ENCODE peak calls at places on chromosome 17, in six cellular contexts. N is PC-9; A is spleen; L is GM23248; K is colonic mucosa; O is CD8-positive, alpha-beta memory T cell. Z is an unnamed sample.
A peak's percentile ranks its signal among the peaks of the same experiment; 100 is the strongest.

GRCh38 chr17:17439971-17440843 is 36.6 kb upstream of the MED9 start:
- DNase-seq in A (peak; percentile 88), O (peak; percentile 68), N (no peak), K (peak; percentile 77), L (peak; percentile 47), Z (peak; percentile 81)

GRCh38 chr17:78414178-78415162 is 36.0 kb downstream of the PGS1 start:
- DNase-seq in K (no peak), A (peak; percentile 85), L (no peak), N (no peak), O (peak; percentile 53), Z (peak; percentile 80)

GRCh38 chr17:32859857-32860525 is 16.9 kb downstream of the MYO1D start:
- DNase-seq in A (no peak), K (no peak), O (no peak), L (no peak), N (no peak), Z (no peak)

GRCh38 chr17:8055851-8056231 is 17.0 kb downstream of the ALOX15B start:
- DNase-seq in O (no peak), N (no peak), K (no peak), L (no peak), A (peak; percentile 48), Z (no peak)

GRCh38 chr17:77907497-77908120 is 50.9 kb upstream of the TNRC6C start:
- DNase-seq in O (no peak), A (peak; percentile 54), N (no peak), K (no peak), L (no peak), Z (no peak)

GRCh38 chr17:38870259-38871165 is 654 bp downstream of the LASP1 start:
- DNase-seq in K (peak; percentile 85), O (peak; percentile 68), N (peak; percentile 43), L (peak; percentile 87), A (peak; percentile 95), Z (peak; percentile 71)

GRCh38 chr17:22443061-22443460 is 750.7 kb downstream of the KCNJ18 start:
- DNase-seq in O (no peak), A (no peak), K (no peak), L (no peak), N (no peak), Z (no peak)

GRCh38 chr17:64373722-64374121 is 16.9 kb downstream of the PECAM1 start:
- DNase-seq in O (no peak), K (no peak), A (no peak), L (no peak), N (no peak), Z (no peak)

GRCh38 chr17:7862692-7863437 is 5.1 kb downstream of the CYB5D1 start:
- DNase-seq in L (peak; percentile 64), N (no peak), O (peak; percentile 66), A (no peak), K (peak; percentile 69), Z (peak; percentile 43)

GRCh38 chr17:39144414-39144813 is 7.0 kb downstream of the PLXDC1 start:
- DNase-seq in A (no peak), N (no peak), O (no peak), K (peak; percentile 70), L (peak; percentile 91), Z (no peak)

GRCh38 chr17:60305141-60305540 is 86.8 kb downstream of the USP32 start:
- DNase-seq in O (peak; percentile 8), N (no peak), L (no peak), K (peak; percentile 20), A (no peak), Z (peak; percentile 39)

GRCh38 chr17:36934759-36935630 is 2.3 kb upstream of the LHX1 start:
- DNase-seq in A (no peak), L (no peak), N (no peak), O (no peak), K (no peak), Z (peak; percentile 23)

GRCh38 chr17:35808240-35808961 is 883 bp upstream of the TAF15 start:
- DNase-seq in K (no peak), O (no peak), A (peak; percentile 79), L (no peak), N (peak; percentile 37), Z (no peak)

GRCh38 chr17:78315355-78316114 is 44.3 kb downstream of the SOCS3 start:
- DNase-seq in O (peak; percentile 26), A (no peak), N (peak; percentile 82), L (peak; percentile 95), K (peak; percentile 88), Z (peak; percentile 55)

GRCh38 chr17:69884361-69884760 is 190.7 kb upstream of the KCNJ16 start:
- DNase-seq in K (no peak), N (no peak), O (no peak), A (no peak), L (no peak), Z (no peak)

GRCh38 chr17:62823111-62823895 is 15.2 kb upstream of the MARCHF10 start:
- DNase-seq in L (peak; percentile 64), A (no peak), N (peak; percentile 88), K (no peak), O (no peak), Z (no peak)

GRCh38 chr17:9517396-9517795 is 58.2 kb downstream of the STX8 start:
- DNase-seq in L (no peak), A (no peak), N (no peak), K (no peak), O (peak; percentile 12), Z (no peak)

GRCh38 chr17:41734949-41735313 is 488 bp upstream of the HAP1 start:
- DNase-seq in N (no peak), A (no peak), K (no peak), O (no peak), L (peak; percentile 41), Z (no peak)

GRCh38 chr17:44222112-44222869 is 2.8 kb upstream of the UBTF start:
- DNase-seq in K (peak; percentile 91), L (peak; percentile 89), O (peak; percentile 47), N (peak; percentile 60), A (peak; percentile 92), Z (peak; percentile 56)

GRCh38 chr17:40025559-40025958 is 10.3 kb downstream of the CSF3 start:
- DNase-seq in A (no peak), O (no peak), K (no peak), L (no peak), N (no peak), Z (no peak)

GRCh38 chr17:21194210-21194609 is 19.8 kb downstream of the TMEM11 start:
- DNase-seq in A (no peak), O (no peak), N (no peak), L (peak; percentile 30), K (no peak), Z (no peak)

GRCh38 chr17:19647697-19648474 is 665 bp upstream of the ALDH3A2 start:
- DNase-seq in A (peak; percentile 90), O (no peak), K (peak; percentile 65), N (peak; percentile 66), L (peak; percentile 89), Z (no peak)

GRCh38 chr17:44071772-44072171 is 1.2 kb downstream of the G6PC3 start:
- DNase-seq in A (no peak), K (no peak), O (no peak), L (peak; percentile 48), N (peak; percentile 68), Z (no peak)

GRCh38 chr17:30858556-30859250 is 26.9 kb downstream of the ATAD5 start:
- DNase-seq in L (peak; percentile 20), O (no peak), K (no peak), N (no peak), A (no peak), Z (no peak)

GRCh38 chr17:43401293-43401692 is 2.5 kb downstream of the ARL4D start:
- DNase-seq in O (no peak), A (no peak), N (peak; percentile 66), K (no peak), L (peak; percentile 98), Z (no peak)

GRCh38 chr17:65609749-65610148 is 48.3 kb upstream of the AXIN2 start:
- DNase-seq in O (no peak), A (no peak), N (no peak), K (peak; percentile 56), L (no peak), Z (no peak)
- H3K27ac ChIP-seq in O (no peak overlapping the region), A (no peak overlapping the region), N (no peak overlapping the region), K (no peak overlapping the region), L (no peak overlapping the region), Z (no peak overlapping the region)

DNA sequence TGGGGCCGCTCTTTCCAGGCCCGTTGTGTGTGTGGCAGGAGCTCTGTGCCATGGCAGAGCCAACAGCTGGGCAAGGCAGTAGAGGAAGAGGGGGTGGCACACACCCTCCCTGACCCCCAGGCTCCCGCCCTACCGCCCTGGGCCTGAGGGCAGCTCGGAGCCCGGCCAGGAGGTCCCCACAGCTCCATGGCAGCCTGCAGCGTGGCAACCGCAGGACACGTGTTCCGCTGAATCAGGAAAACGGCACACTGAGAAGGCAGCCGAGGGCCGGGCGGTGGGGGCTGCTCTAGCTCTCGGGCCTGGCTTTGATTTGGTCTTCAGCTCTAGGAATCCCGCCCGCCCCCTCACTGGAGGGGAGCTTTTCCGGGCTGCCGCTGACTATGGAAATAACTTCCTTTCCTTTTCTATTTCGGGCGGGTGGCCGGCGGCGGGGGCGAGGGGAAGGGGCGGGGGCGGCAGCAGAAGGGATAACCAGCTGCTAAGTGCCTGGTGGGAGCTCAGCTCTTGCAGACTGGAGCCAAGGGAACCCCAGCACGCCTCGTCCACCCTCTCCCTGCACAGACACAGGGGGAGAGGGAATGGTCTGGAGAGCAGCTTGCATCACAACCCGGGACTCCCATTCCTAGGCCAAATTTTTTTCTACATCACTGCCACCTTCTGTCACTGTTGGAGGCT is 24.7 kb upstream of the MRPS23 start:
- DNase-seq in A (peak; percentile 86), K (peak; percentile 58), N (no peak), O (peak; percentile 10), L (peak; percentile 98), Z (no peak)
- H3K4me1 ChIP-seq in A (peaks cover 25% of the 10 kb centered on the region), K (peaks cover 6% of the 10 kb centered on the region), N (peaks cover 47% of the 10 kb centered on the region), O (peaks cover under 1% of the 10 kb centered on the region), L (peaks cover 71% of the 10 kb centered on the region), Z (no peaks in the 10 kb centered on the region)

DNA sequence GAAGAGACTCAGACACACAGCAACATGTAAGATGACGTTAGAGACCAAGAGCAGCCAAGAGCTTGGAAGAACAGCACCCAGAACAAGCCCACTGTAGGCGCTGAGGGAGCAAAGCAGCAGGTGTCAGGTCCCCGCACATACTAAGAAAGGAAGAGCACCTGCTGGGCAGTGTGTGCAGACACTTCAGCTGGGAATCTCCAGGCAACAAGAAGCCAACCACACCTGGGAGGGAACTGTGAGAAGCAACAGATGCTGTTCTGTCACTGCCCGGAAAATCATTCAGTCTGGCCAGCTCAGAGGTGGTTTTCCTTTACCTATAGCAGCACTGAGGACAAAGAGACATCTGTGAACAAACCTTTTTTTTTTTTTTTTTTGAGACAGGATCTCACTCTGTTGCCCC is 35.7 kb upstream of the MNT start:
- DNase-seq in L (no peak), O (no peak), K (no peak), N (no peak), A (no peak), Z (no peak)
- H3K4me3 ChIP-seq in L (no peak overlapping the region), O (no peak overlapping the region), K (no peak overlapping the region), N (no peak overlapping the region), A (no peak overlapping the region), Z (no peak overlapping the region)

DNA sequence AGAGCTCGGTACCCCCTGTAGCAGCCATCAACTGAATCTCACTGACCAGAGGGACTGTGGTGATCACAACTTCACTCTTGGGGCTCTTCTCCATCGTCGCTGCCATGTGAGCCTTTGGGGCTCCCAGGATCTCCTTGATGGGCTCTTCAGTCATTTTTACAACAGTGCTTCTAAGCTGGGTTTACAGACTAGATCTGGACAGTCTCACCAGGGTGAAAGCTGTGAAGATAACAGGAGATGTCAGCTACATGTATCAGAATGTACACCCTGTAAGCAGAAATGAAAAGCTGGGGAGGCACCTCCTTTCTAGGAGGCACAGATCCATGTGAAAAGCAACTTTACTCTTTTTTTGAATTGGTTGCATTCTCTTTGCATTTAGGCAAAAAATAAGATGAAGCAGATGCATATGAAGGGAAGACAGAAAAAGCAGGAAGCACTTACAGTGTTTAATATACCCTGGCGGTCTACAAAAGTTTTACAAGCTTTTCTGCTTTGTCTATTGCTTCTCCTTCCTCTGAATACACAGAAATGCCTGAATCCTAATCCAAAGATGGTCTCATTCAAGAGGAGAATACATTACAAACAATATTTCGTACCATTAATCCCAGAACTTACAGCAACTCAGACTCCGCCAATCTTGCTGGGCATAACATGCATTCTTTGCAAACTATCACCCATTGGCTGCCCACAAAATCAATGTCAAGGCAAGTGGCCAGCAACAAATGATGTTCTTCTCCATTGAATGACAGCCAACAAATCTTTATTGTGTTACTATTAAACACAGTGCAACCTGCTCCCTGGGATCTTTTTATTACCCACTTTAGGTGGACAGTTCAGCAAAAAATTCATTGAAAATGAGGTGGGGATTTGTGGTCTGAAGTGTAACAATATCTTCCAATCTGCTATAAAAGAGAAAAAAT is 1.5 kb downstream of the TMEM100 start:
- DNase-seq in O (no peak), L (no peak), A (no peak), N (no peak), K (no peak), Z (no peak)
- H3K27ac ChIP-seq in O (no peak overlapping the region), L (no peak overlapping the region), A (no peak overlapping the region), N (no peak overlapping the region), K (no peak overlapping the region), Z (no peak overlapping the region)

Z was measured in CD4-positive, CD25-positive, alpha-beta regulatory T cell.